ENCODE peak calls at places on chromosomes 16 and 17, in four cellular contexts. One of them, this sample, is unnamed. For H3K27me3, the result is how much of the 10 kb centered on the place peaks cover.

GRCh38 chr16:68448360-68448970 is at the start of gene SMPD3:
- DNase-seq in HepG2: peak
- DNase-seq in GM12878: peak
- DNase-seq in H1: peak
- DNase-seq in this sample: peak

GRCh38 chr17:74964246-74964761 is 8.3 kb downstream of the HID1 start:
- DNase-seq in GM12878: no peak
- DNase-seq in HepG2: no peak
- DNase-seq in H1: no peak
- DNase-seq in this sample: no peak

GRCh38 chr17:41793749-41794602 is 7.5 kb upstream of the JUP start:
- DNase-seq in GM12878: no peak
- DNase-seq in H1: peak
- DNase-seq in HepG2: peak
- DNase-seq in this sample: no peak

GRCh38 chr17:38893612-38894011 is 23.8 kb downstream of the LASP1 start:
- DNase-seq in H1: no peak
- DNase-seq in HepG2: no peak
- DNase-seq in GM12878: no peak
- DNase-seq in this sample: no peak

GRCh38 chr16:48188449-48189102 is 32.8 kb upstream of the ABCC12 start:
- DNase-seq in GM12878: peak
- DNase-seq in H1: no peak
- DNase-seq in HepG2: peak
- DNase-seq in this sample: no peak

GRCh38 chr16:19418200-19418599 is 517 bp downstream of the TMC5 start:
- DNase-seq in GM12878: no peak
- DNase-seq in HepG2: no peak
- DNase-seq in H1: no peak
- DNase-seq in this sample: no peak

GRCh38 chr16:58026139-58026704 is 668 bp downstream of the MMP15 start:
- DNase-seq in GM12878: no peak
- DNase-seq in HepG2: no peak
- DNase-seq in H1: peak
- DNase-seq in this sample: no peak

GRCh38 chr17:5921919-5922318 is 148.3 kb upstream of the WSCD1 start:
- DNase-seq in HepG2: no peak
- DNase-seq in H1: no peak
- DNase-seq in GM12878: no peak
- DNase-seq in this sample: no peak

GRCh38 chr16:71499775-71500364 is 10.7 kb upstream of the ZNF19 start:
- DNase-seq in GM12878: peak
- DNase-seq in HepG2: peak
- DNase-seq in H1: peak
- DNase-seq in this sample: peak

GRCh38 chr17:57948555-57949420 is 6.4 kb downstream of the CUEDC1 start:
- DNase-seq in HepG2: no peak
- DNase-seq in GM12878: no peak
- DNase-seq in H1: no peak
- DNase-seq in this sample: no peak

GRCh38 chr16:83779881-83780280 is 27.9 kb upstream of the HSBP1 start:
- DNase-seq in GM12878: no peak
- DNase-seq in H1: no peak
- DNase-seq in HepG2: no peak
- DNase-seq in this sample: no peak

GRCh38 chr17:7435676-7436555 is 681 bp downstream of the TMEM102 start:
- DNase-seq in H1: peak
- DNase-seq in HepG2: no peak
- DNase-seq in GM12878: no peak
- DNase-seq in this sample: no peak

GRCh38 chr17:67067571-67068517 is 23.5 kb downstream of the CACNG1 start:
- DNase-seq in HepG2: no peak
- DNase-seq in GM12878: no peak
- DNase-seq in H1: no peak
- DNase-seq in this sample: no peak

GRCh38 chr17:2067559-2067958 is 12.7 kb downstream of the HIC1 start:
- DNase-seq in GM12878: no peak
- DNase-seq in HepG2: no peak
- DNase-seq in H1: no peak
- DNase-seq in this sample: no peak
- H3K9ac ChIP-seq in GM12878: no peak
- H3K9ac ChIP-seq in HepG2: no peak
- H3K9ac ChIP-seq in H1: no peak
- H3K9ac ChIP-seq in this sample: no peak

DNA sequence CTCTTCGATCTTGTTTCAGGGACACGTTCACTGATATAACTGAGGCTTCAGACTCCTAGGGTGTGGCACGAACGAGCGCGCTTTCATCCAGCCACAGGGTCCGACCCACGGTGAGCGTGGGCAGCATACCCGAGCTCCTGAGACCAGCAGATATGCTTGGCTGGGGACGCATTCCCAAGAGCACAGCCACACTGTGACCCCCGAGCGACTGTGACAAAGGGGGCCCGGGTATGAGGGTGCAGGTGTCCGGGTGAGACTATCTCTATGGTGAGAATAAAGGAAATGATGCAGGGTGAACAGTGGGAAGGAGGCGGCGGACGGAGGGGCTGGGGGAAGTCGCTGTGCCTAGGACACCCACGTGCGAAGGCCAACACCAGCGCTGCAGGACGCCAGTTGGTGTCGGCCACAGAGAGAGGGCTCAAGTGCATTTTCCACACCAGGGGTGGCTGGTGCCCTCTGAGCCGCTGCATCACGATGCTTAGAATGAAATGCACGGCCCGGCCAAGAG is 17.6 kb downstream of the RPH3AL start:
- DNase-seq in H1: no peak
- DNase-seq in HepG2: no peak
- DNase-seq in GM12878: no peak
- DNase-seq in this sample: no peak
- TF ChIP-seq SUZ12 in H1: no peak
- TF ChIP-seq SUZ12 in HepG2: no peak
- TF ChIP-seq SUZ12 in GM12878: no peak
- TF ChIP-seq SUZ12 in this sample: no peak

DNA sequence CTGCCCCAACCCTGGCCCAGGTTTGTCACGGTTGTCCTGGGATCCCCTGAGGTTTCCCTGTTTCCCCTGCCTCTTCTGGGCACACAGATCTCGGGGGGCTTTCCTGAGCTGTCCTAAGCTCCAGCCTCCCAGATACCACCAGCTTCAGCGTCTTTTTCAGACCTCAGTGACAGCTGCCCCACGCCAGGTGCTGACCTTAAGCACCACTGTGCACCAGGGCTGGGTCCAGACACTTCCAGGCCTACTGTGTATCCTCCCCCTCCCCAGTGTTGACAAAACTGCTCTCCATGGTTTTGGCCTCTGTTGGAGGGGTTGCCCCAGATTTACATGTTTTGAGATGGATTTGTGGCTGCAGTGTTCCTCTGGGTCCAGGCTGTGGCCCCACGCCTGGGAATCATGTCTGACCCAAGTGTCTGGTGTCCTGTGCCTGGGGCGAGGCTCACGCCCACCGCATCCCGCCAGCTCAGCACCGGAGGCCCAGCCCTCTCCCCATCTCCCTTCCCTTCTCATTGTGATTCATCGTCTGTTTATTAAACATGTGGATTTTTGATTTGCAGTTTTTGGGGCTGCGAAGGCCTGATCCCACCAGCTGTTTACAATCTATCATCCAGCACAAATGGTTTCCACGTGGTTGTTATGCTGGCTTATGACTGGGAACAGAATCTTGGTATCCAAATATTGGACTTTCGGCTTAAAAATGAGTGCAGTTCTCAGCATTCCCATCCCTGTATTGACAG is 82.1 kb downstream of the METRNL start:
- DNase-seq in GM12878: no peak
- DNase-seq in HepG2: peak
- DNase-seq in H1: no peak
- DNase-seq in this sample: no peak
- H3K27me3 ChIP-seq in GM12878: under half
- H3K27me3 ChIP-seq in HepG2: under half
- H3K27me3 ChIP-seq in H1: under half
- H3K27me3 ChIP-seq in this sample: under half

GRCh38 chr17:77546772-77547201 is 406.0 kb downstream of the SEC14L1 start:
- DNase-seq in H1: peak
- DNase-seq in HepG2: no peak
- DNase-seq in GM12878: no peak
- DNase-seq in this sample: peak
- H3K9ac ChIP-seq in H1: no peak
- H3K9ac ChIP-seq in HepG2: no peak
- H3K9ac ChIP-seq in GM12878: no peak
- H3K9ac ChIP-seq in this sample: peak

GRCh38 chr16:27579086-27579980 is 29.4 kb downstream of the KATNIP start:
- DNase-seq in GM12878: no peak
- DNase-seq in HepG2: peak
- DNase-seq in H1: no peak
- DNase-seq in this sample: no peak
- TF ChIP-seq SUZ12 in GM12878: no peak
- TF ChIP-seq SUZ12 in HepG2: no peak
- TF ChIP-seq SUZ12 in H1: no peak
- TF ChIP-seq SUZ12 in this sample: no peak

GRCh38 chr17:79792371-79792871 is 4.5 kb downstream of the CBX8 start:
- DNase-seq in GM12878: no peak
- DNase-seq in H1: no peak
- DNase-seq in HepG2: no peak
- DNase-seq in this sample: no peak
- H3K27me3 ChIP-seq in GM12878: under half
- H3K27me3 ChIP-seq in H1: half or more
- H3K27me3 ChIP-seq in HepG2: under half
- H3K27me3 ChIP-seq in this sample: half or more

This sample was measured in NT2/D1.